ENCODE peak calls at places on chromosome 22, in ten cellular contexts. R, O, C, L, W, Y, T, J, K and E are unnamed samples.

GRCh38 chr22:49298834-49299750 is 528.6 kb downstream of the BRD1 start:
- DNase-seq in J (no peak), Y (no peak), R (no peak), L (no peak), C (no peak), K (no peak), W (no peak), T (no peak), O (no peak), E (no peak)

GRCh38 chr22:35783943-35784614 is 66.4 kb downstream of the APOL5 start:
- DNase-seq in Y (no peak), W (no peak), T (no peak), C (no peak), O (peak; percentile 80), R (no peak), K (no peak), J (no peak), L (no peak), E (no peak)

GRCh38 chr22:49533886-49534285 is 293.8 kb downstream of the BRD1 start:
- DNase-seq in R (no peak), Y (no peak), T (no peak), L (no peak), K (no peak), W (no peak), J (no peak), C (no peak), O (no peak), E (no peak)

GRCh38 chr22:23402275-23403151 is 177.6 kb downstream of the IGLL1 start:
- DNase-seq in L (peak; percentile 64), Y (peak; percentile 28), W (peak; percentile 48), O (peak; percentile 73), R (peak; percentile 24), T (no peak), K (no peak), C (peak; percentile 55), J (peak; percentile 34), E (no peak)

GRCh38 chr22:19994851-19995610 is 21.6 kb downstream of the ARVCF start:
- DNase-seq in K (no peak), R (no peak), W (no peak), J (no peak), C (no peak), O (no peak), L (no peak), T (no peak), Y (no peak), E (no peak)

GRCh38 chr22:37032535-37033460 is 13.3 kb downstream of the MPST start:
- DNase-seq in T (no peak), W (no peak), J (no peak), Y (no peak), K (no peak), L (peak; percentile 59), R (no peak), O (peak; percentile 96), C (no peak), E (no peak)

GRCh38 chr22:46807458-46807857 is 45.0 kb downstream of the TBC1D22A start:
- DNase-seq in Y (no peak), T (no peak), W (no peak), L (no peak), J (no peak), R (no peak), K (no peak), O (no peak), C (no peak), E (no peak)

GRCh38 chr22:42190274-42190673 is 59.7 kb upstream of the CYP2D6 start:
- DNase-seq in O (no peak), T (no peak), C (no peak), R (no peak), Y (no peak), K (no peak), L (no peak), J (no peak), W (no peak), E (no peak)

GRCh38 chr22:43886231-43886630 is 5.6 kb downstream of the PNPLA5 start:
- DNase-seq in O (no peak), J (no peak), C (no peak), Y (no peak), L (no peak), K (no peak), R (no peak), W (no peak), T (no peak), E (no peak)

GRCh38 chr22:49967333-49968241 is 7.0 kb downstream of the PIM3 start:
- DNase-seq in L (peak; percentile 61), K (no peak), O (no peak), R (peak; percentile 69), Y (no peak), W (no peak), C (no peak), T (no peak), J (no peak), E (no peak)

GRCh38 chr22:44497218-44497903 is 672 bp downstream of the RTL6 start:
- DNase-seq in R (peak; percentile 19), K (no peak), L (peak; percentile 67), W (no peak), T (no peak), O (no peak), Y (peak; percentile 24), C (no peak), J (no peak), E (no peak)

GRCh38 chr22:47377926-47378560 is 615.6 kb downstream of the TBC1D22A start:
- DNase-seq in T (no peak), C (no peak), Y (no peak), K (no peak), R (no peak), L (no peak), J (no peak), W (no peak), O (no peak), E (no peak)

GRCh38 chr22:21457023-21457787 is 10.0 kb upstream of the TMEM191C start:
- DNase-seq in J (no peak), T (no peak), C (no peak), K (no peak), W (no peak), O (peak; percentile 43), L (peak; percentile 9), Y (no peak), R (no peak), E (peak; percentile 44)

GRCh38 chr22:50696799-50697561 is 24.4 kb downstream of the SHANK3 start:
- DNase-seq in J (no peak), C (no peak), T (no peak), O (no peak), Y (no peak), L (peak; percentile 31), K (no peak), W (no peak), R (no peak), E (peak; percentile 42)

GRCh38 chr22:39097098-39098020 is at the start of gene APOBEC3H:
- DNase-seq in J (no peak), L (no peak), Y (peak; percentile 45), K (no peak), W (no peak), T (no peak), C (no peak), R (peak; percentile 14), O (peak; percentile 92), E (peak; percentile 78)

GRCh38 chr22:17606472-17606871 is 22.1 kb downstream of the ATP6V1E1 start:
- DNase-seq in L (no peak), W (no peak), T (no peak), C (peak; percentile 3), J (no peak), O (no peak), K (no peak), Y (no peak), R (no peak), E (no peak)

GRCh38 chr22:21816787-21817496 is 50.5 kb downstream of the MAPK1 start:
- DNase-seq in K (no peak), W (no peak), C (peak; percentile 14), L (no peak), R (peak; percentile 34), J (no peak), O (peak; percentile 74), T (no peak), Y (peak; percentile 91), E (peak; percentile 71)

GRCh38 chr22:49618689-49618953 is 209.1 kb downstream of the BRD1 start:
- DNase-seq in Y (no peak), O (no peak), T (no peak), L (no peak), J (no peak), W (no peak), C (no peak), K (no peak), R (no peak), E (no peak)

GRCh38 chr22:17268501-17269223 is 49.4 kb upstream of the ADA2 start:
- DNase-seq in L (no peak), K (no peak), T (no peak), O (peak; percentile 9), J (no peak), R (no peak), Y (no peak), W (peak; percentile 43), C (no peak), E (no peak)

GRCh38 chr22:21624120-21624879 is 5.5 kb downstream of the YDJC start:
- DNase-seq in Y (no peak), R (no peak), W (no peak), L (no peak), J (peak; percentile 41), T (peak; percentile 17), K (no peak), C (no peak), O (peak; percentile 46), E (no peak)

GRCh38 chr22:31350410-31350863 is 4.3 kb upstream of the PATZ1 start:
- DNase-seq in J (no peak), R (no peak), Y (peak; percentile 44), C (peak; percentile 53), O (peak; percentile 46), T (no peak), K (no peak), W (no peak), L (no peak), E (no peak)

GRCh38 chr22:26501996-26502395 is 10.3 kb downstream of the TFIP11 start:
- DNase-seq in R (no peak), W (no peak), C (no peak), O (no peak), K (no peak), L (no peak), T (no peak), J (no peak), Y (no peak), E (no peak)

GRCh38 chr22:44045171-44045570 is 21.1 kb downstream of the PARVB start:
- DNase-seq in C (no peak), O (no peak), L (no peak), T (no peak), R (no peak), W (no peak), K (no peak), J (no peak), Y (no peak), E (no peak)

GRCh38 chr22:47398491-47398890 is 636.0 kb downstream of the TBC1D22A start:
- DNase-seq in W (no peak), O (no peak), L (no peak), Y (no peak), R (no peak), K (no peak), J (no peak), C (no peak), T (no peak), E (no peak)

GRCh38 chr22:47053013-47053864 is 290.8 kb downstream of the TBC1D22A start:
- DNase-seq in W (no peak), J (no peak), C (no peak), L (no peak), R (no peak), K (no peak), O (no peak), Y (no peak), T (no peak), E (peak; percentile 18)

GRCh38 chr22:20089977-20090729 is 10.1 kb downstream of the DGCR8 start:
- DNase-seq in K (no peak), R (no peak), L (no peak), O (no peak), T (no peak), J (no peak), W (no peak), Y (no peak), C (no peak), E (peak; percentile 40)

GRCh38 chr22:48370508-48371325 is 1457.0 kb downstream of the BRD1 start:
- DNase-seq in O (no peak), T (no peak), Y (no peak), C (no peak), J (no peak), R (no peak), W (no peak), L (no peak), K (no peak), E (no peak)

GRCh38 chr22:21631025-21631424 is 1.2 kb upstream of the YDJC start:
- DNase-seq in O (no peak), J (no peak), T (no peak), C (no peak), L (no peak), R (no peak), K (no peak), W (no peak), Y (no peak), E (peak; percentile 31)